ENCODE peak calls at places on chromosomes 12 and 14, in seven cellular contexts. One of them, this sample, is unnamed.

GRCh38 chr14:96797943-96798349 is 764 bp downstream of the VRK1 start:
- DNase-seq in AG04450: no peak
- DNase-seq in brain microvascular endothelial cell: no peak
- DNase-seq in CD4-positive, alpha-beta T cell: no peak
- DNase-seq in suprapubic skin: no peak
- DNase-seq in thoracic aorta: no peak
- DNase-seq in dorsolateral prefrontal cortex: no peak
- DNase-seq in this sample: no peak

GRCh38 chr12:108884116-108885012 is 4.5 kb downstream of the DAO start:
- DNase-seq in AG04450: no peak
- DNase-seq in brain microvascular endothelial cell: peak
- DNase-seq in CD4-positive, alpha-beta T cell: peak
- DNase-seq in suprapubic skin: no peak
- DNase-seq in thoracic aorta: no peak
- DNase-seq in dorsolateral prefrontal cortex: peak
- DNase-seq in this sample: peak

GRCh38 chr12:88419794-88420193 is 160.5 kb downstream of the KITLG start:
- DNase-seq in AG04450: no peak
- DNase-seq in brain microvascular endothelial cell: peak
- DNase-seq in CD4-positive, alpha-beta T cell: no peak
- DNase-seq in suprapubic skin: no peak
- DNase-seq in thoracic aorta: no peak
- DNase-seq in dorsolateral prefrontal cortex: no peak
- DNase-seq in this sample: no peak

GRCh38 chr14:59819446-59820088 is 51.0 kb downstream of the RTN1 start:
- DNase-seq in AG04450: no peak
- DNase-seq in brain microvascular endothelial cell: no peak
- DNase-seq in CD4-positive, alpha-beta T cell: no peak
- DNase-seq in suprapubic skin: no peak
- DNase-seq in thoracic aorta: no peak
- DNase-seq in dorsolateral prefrontal cortex: no peak
- DNase-seq in this sample: peak

GRCh38 chr12:121786441-121786825 is 7.1 kb downstream of the RHOF start:
- DNase-seq in AG04450: peak
- DNase-seq in brain microvascular endothelial cell: peak
- DNase-seq in CD4-positive, alpha-beta T cell: no peak
- DNase-seq in suprapubic skin: no peak
- DNase-seq in thoracic aorta: no peak
- DNase-seq in dorsolateral prefrontal cortex: no peak
- DNase-seq in this sample: peak

GRCh38 chr12:56521209-56521589 is 421 bp upstream of the RBMS2 start:
- DNase-seq in AG04450: no peak
- DNase-seq in brain microvascular endothelial cell: no peak
- DNase-seq in CD4-positive, alpha-beta T cell: no peak
- DNase-seq in suprapubic skin: no peak
- DNase-seq in thoracic aorta: no peak
- DNase-seq in dorsolateral prefrontal cortex: no peak
- DNase-seq in this sample: peak

GRCh38 chr12:109531411-109531810 is 41.9 kb downstream of the MMAB start:
- DNase-seq in AG04450: no peak
- DNase-seq in brain microvascular endothelial cell: no peak
- DNase-seq in CD4-positive, alpha-beta T cell: no peak
- DNase-seq in suprapubic skin: no peak
- DNase-seq in thoracic aorta: no peak
- DNase-seq in dorsolateral prefrontal cortex: no peak
- DNase-seq in this sample: no peak

GRCh38 chr12:92987362-92987761 is 58.3 kb upstream of the EEA1 start:
- DNase-seq in AG04450: peak
- DNase-seq in brain microvascular endothelial cell: peak
- DNase-seq in CD4-positive, alpha-beta T cell: no peak
- DNase-seq in suprapubic skin: no peak
- DNase-seq in thoracic aorta: no peak
- DNase-seq in dorsolateral prefrontal cortex: no peak
- DNase-seq in this sample: no peak

GRCh38 chr14:100018482-100018881 is 46.7 kb upstream of the EVL start:
- DNase-seq in AG04450: no peak
- DNase-seq in brain microvascular endothelial cell: no peak
- DNase-seq in CD4-positive, alpha-beta T cell: no peak
- DNase-seq in suprapubic skin: no peak
- DNase-seq in thoracic aorta: no peak
- DNase-seq in dorsolateral prefrontal cortex: no peak
- DNase-seq in this sample: no peak

GRCh38 chr14:59931237-59931636 is 11.3 kb downstream of the LRRC9 start:
- DNase-seq in AG04450: no peak
- DNase-seq in brain microvascular endothelial cell: no peak
- DNase-seq in CD4-positive, alpha-beta T cell: no peak
- DNase-seq in suprapubic skin: no peak
- DNase-seq in thoracic aorta: no peak
- DNase-seq in dorsolateral prefrontal cortex: no peak
- DNase-seq in this sample: no peak

GRCh38 chr14:94380225-94381148 is 7.9 kb downstream of the SERPINA1 start:
- DNase-seq in AG04450: no peak
- DNase-seq in brain microvascular endothelial cell: no peak
- DNase-seq in CD4-positive, alpha-beta T cell: no peak
- DNase-seq in suprapubic skin: no peak
- DNase-seq in thoracic aorta: no peak
- DNase-seq in dorsolateral prefrontal cortex: no peak
- DNase-seq in this sample: no peak

GRCh38 chr12:108839011-108839889 is 18.1 kb downstream of the SSH1 start:
- DNase-seq in AG04450: no peak
- DNase-seq in brain microvascular endothelial cell: no peak
- DNase-seq in CD4-positive, alpha-beta T cell: no peak
- DNase-seq in suprapubic skin: no peak
- DNase-seq in thoracic aorta: no peak
- DNase-seq in dorsolateral prefrontal cortex: no peak
- DNase-seq in this sample: peak

GRCh38 chr14:60647081-60647836 is 2.0 kb downstream of the SIX1 start:
- DNase-seq in AG04450: no peak
- DNase-seq in brain microvascular endothelial cell: peak
- DNase-seq in CD4-positive, alpha-beta T cell: no peak
- DNase-seq in suprapubic skin: no peak
- DNase-seq in thoracic aorta: no peak
- DNase-seq in dorsolateral prefrontal cortex: no peak
- DNase-seq in this sample: no peak

GRCh38 chr12:95304673-95305198 is 87.1 kb downstream of the VEZT start:
- DNase-seq in AG04450: no peak
- DNase-seq in brain microvascular endothelial cell: no peak
- DNase-seq in CD4-positive, alpha-beta T cell: no peak
- DNase-seq in suprapubic skin: no peak
- DNase-seq in thoracic aorta: no peak
- DNase-seq in dorsolateral prefrontal cortex: no peak
- DNase-seq in this sample: no peak

GRCh38 chr12:52285172-52285745 is 6.1 kb downstream of the KRT81 start:
- DNase-seq in AG04450: no peak
- DNase-seq in brain microvascular endothelial cell: no peak
- DNase-seq in CD4-positive, alpha-beta T cell: no peak
- DNase-seq in suprapubic skin: no peak
- DNase-seq in thoracic aorta: no peak
- DNase-seq in dorsolateral prefrontal cortex: no peak
- DNase-seq in this sample: no peak

GRCh38 chr14:68932219-68932618 is 46.9 kb downstream of the ACTN1 start:
- DNase-seq in AG04450: peak
- DNase-seq in brain microvascular endothelial cell: no peak
- DNase-seq in CD4-positive, alpha-beta T cell: no peak
- DNase-seq in suprapubic skin: no peak
- DNase-seq in thoracic aorta: no peak
- DNase-seq in dorsolateral prefrontal cortex: no peak
- DNase-seq in this sample: no peak

GRCh38 chr12:54004063-54004840 is 4.3 kb downstream of the HOXC9 start:
- DNase-seq in AG04450: no peak
- DNase-seq in brain microvascular endothelial cell: no peak
- DNase-seq in CD4-positive, alpha-beta T cell: no peak
- DNase-seq in suprapubic skin: no peak
- DNase-seq in thoracic aorta: no peak
- DNase-seq in dorsolateral prefrontal cortex: no peak
- DNase-seq in this sample: no peak

GRCh38 chr12:54006700-54007220 is 2.0 kb upstream of the HOXC8 start:
- DNase-seq in AG04450: no peak
- DNase-seq in brain microvascular endothelial cell: no peak
- DNase-seq in CD4-positive, alpha-beta T cell: no peak
- DNase-seq in suprapubic skin: no peak
- DNase-seq in thoracic aorta: no peak
- DNase-seq in dorsolateral prefrontal cortex: no peak
- DNase-seq in this sample: no peak

GRCh38 chr12:54004841-54005530 is 3.8 kb upstream of the HOXC8 start:
- DNase-seq in AG04450: no peak
- DNase-seq in brain microvascular endothelial cell: no peak
- DNase-seq in CD4-positive, alpha-beta T cell: no peak
- DNase-seq in suprapubic skin: no peak
- DNase-seq in thoracic aorta: no peak
- DNase-seq in dorsolateral prefrontal cortex: no peak
- DNase-seq in this sample: no peak

GRCh38 chr12:54005853-54006699 is 2.7 kb upstream of the HOXC8 start:
- DNase-seq in AG04450: peak
- DNase-seq in brain microvascular endothelial cell: peak
- DNase-seq in CD4-positive, alpha-beta T cell: peak
- DNase-seq in suprapubic skin: peak
- DNase-seq in thoracic aorta: peak
- DNase-seq in dorsolateral prefrontal cortex: peak
- DNase-seq in this sample: peak

GRCh38 chr12:54005531-54005852 is 3.3 kb upstream of the HOXC8 start:
- DNase-seq in AG04450: no peak
- DNase-seq in brain microvascular endothelial cell: no peak
- DNase-seq in CD4-positive, alpha-beta T cell: no peak
- DNase-seq in suprapubic skin: no peak
- DNase-seq in thoracic aorta: no peak
- DNase-seq in dorsolateral prefrontal cortex: no peak
- DNase-seq in this sample: no peak
- H3K27ac ChIP-seq in AG04450: no peak
- H3K27ac ChIP-seq in brain microvascular endothelial cell: no peak
- H3K27ac ChIP-seq in CD4-positive, alpha-beta T cell: no peak
- H3K27ac ChIP-seq in suprapubic skin: peak
- H3K27ac ChIP-seq in thoracic aorta: no peak
- H3K27ac ChIP-seq in dorsolateral prefrontal cortex: no peak
- H3K27ac ChIP-seq in this sample: no peak

GRCh38 chr12:75628916-75629315 is 117.5 kb upstream of the KRR1 start:
- DNase-seq in AG04450: no peak
- DNase-seq in brain microvascular endothelial cell: no peak
- DNase-seq in CD4-positive, alpha-beta T cell: no peak
- DNase-seq in suprapubic skin: no peak
- DNase-seq in thoracic aorta: no peak
- DNase-seq in dorsolateral prefrontal cortex: no peak
- DNase-seq in this sample: no peak

GRCh38 chr12:75622492-75622891 is 111.1 kb upstream of the KRR1 start:
- DNase-seq in AG04450: no peak
- DNase-seq in brain microvascular endothelial cell: no peak
- DNase-seq in CD4-positive, alpha-beta T cell: no peak
- DNase-seq in suprapubic skin: no peak
- DNase-seq in thoracic aorta: no peak
- DNase-seq in dorsolateral prefrontal cortex: no peak
- DNase-seq in this sample: no peak

GRCh38 chr12:75628511-75628910 is 117.1 kb upstream of the KRR1 start:
- DNase-seq in AG04450: no peak
- DNase-seq in brain microvascular endothelial cell: no peak
- DNase-seq in CD4-positive, alpha-beta T cell: no peak
- DNase-seq in suprapubic skin: no peak
- DNase-seq in thoracic aorta: no peak
- DNase-seq in dorsolateral prefrontal cortex: no peak
- DNase-seq in this sample: no peak

GRCh38 chr12:75623631-75624118 is 112.3 kb upstream of the KRR1 start:
- DNase-seq in AG04450: no peak
- DNase-seq in brain microvascular endothelial cell: peak
- DNase-seq in CD4-positive, alpha-beta T cell: no peak
- DNase-seq in suprapubic skin: no peak
- DNase-seq in thoracic aorta: no peak
- DNase-seq in dorsolateral prefrontal cortex: no peak
- DNase-seq in this sample: no peak
- TF ChIP-seq CTCF in AG04450: peak
- TF ChIP-seq CTCF in brain microvascular endothelial cell: peak
- TF ChIP-seq CTCF in CD4-positive, alpha-beta T cell: no peak
- TF ChIP-seq CTCF in suprapubic skin: no peak
- TF ChIP-seq CTCF in thoracic aorta: no peak
- TF ChIP-seq CTCF in dorsolateral prefrontal cortex: no peak
- TF ChIP-seq CTCF in this sample: no peak

DNA sequence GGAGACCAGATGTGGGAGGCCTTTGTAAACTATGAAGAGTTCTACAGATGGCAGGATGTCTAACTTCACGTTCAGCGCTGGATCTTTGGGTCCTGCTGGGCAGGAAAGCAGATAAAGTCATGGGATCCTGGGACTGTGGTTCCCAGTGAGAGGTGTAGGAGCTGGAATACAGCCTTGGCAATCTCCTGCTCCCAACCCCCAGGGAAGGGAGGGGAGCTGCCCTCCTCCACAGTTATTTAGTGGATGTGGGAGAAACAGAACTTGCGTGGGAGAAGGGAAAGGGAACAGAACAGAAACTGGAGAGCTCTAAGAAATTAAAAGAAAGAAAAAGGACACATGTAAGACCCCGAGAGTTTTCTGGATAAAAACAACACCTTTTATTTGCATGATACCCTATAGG is 37.0 kb downstream of the NUAK1 start:
- DNase-seq in AG04450: no peak
- DNase-seq in brain microvascular endothelial cell: no peak
- DNase-seq in CD4-positive, alpha-beta T cell: no peak
- DNase-seq in suprapubic skin: no peak
- DNase-seq in thoracic aorta: no peak
- DNase-seq in dorsolateral prefrontal cortex: no peak
- DNase-seq in this sample: no peak
- H3K27ac ChIP-seq in AG04450: no peak
- H3K27ac ChIP-seq in brain microvascular endothelial cell: no peak
- H3K27ac ChIP-seq in CD4-positive, alpha-beta T cell: no peak
- H3K27ac ChIP-seq in suprapubic skin: no peak
- H3K27ac ChIP-seq in thoracic aorta: peak
- H3K27ac ChIP-seq in dorsolateral prefrontal cortex: peak
- H3K27ac ChIP-seq in this sample: no peak

GRCh38 chr14:74488788-74489397 is 4.2 kb downstream of the NPC2 start:
- DNase-seq in AG04450: no peak
- DNase-seq in brain microvascular endothelial cell: no peak
- DNase-seq in CD4-positive, alpha-beta T cell: no peak
- DNase-seq in suprapubic skin: no peak
- DNase-seq in thoracic aorta: no peak
- DNase-seq in dorsolateral prefrontal cortex: no peak
- DNase-seq in this sample: no peak

GRCh38 chr14:74495356-74495755 is 1.8 kb downstream of the ISCA2 start:
- DNase-seq in AG04450: no peak
- DNase-seq in brain microvascular endothelial cell: no peak
- DNase-seq in CD4-positive, alpha-beta T cell: no peak
- DNase-seq in suprapubic skin: no peak
- DNase-seq in thoracic aorta: no peak
- DNase-seq in dorsolateral prefrontal cortex: no peak
- DNase-seq in this sample: no peak

GRCh38 chr14:74493343-74494261 is at the start of gene ISCA2:
- DNase-seq in AG04450: peak
- DNase-seq in brain microvascular endothelial cell: peak
- DNase-seq in CD4-positive, alpha-beta T cell: peak
- DNase-seq in suprapubic skin: peak
- DNase-seq in thoracic aorta: peak
- DNase-seq in dorsolateral prefrontal cortex: peak
- DNase-seq in this sample: peak

GRCh38 chr14:74492413-74493342 is at the start of gene NPC2:
- DNase-seq in AG04450: no peak
- DNase-seq in brain microvascular endothelial cell: no peak
- DNase-seq in CD4-positive, alpha-beta T cell: no peak
- DNase-seq in suprapubic skin: no peak
- DNase-seq in thoracic aorta: no peak
- DNase-seq in dorsolateral prefrontal cortex: no peak
- DNase-seq in this sample: no peak

DNA sequence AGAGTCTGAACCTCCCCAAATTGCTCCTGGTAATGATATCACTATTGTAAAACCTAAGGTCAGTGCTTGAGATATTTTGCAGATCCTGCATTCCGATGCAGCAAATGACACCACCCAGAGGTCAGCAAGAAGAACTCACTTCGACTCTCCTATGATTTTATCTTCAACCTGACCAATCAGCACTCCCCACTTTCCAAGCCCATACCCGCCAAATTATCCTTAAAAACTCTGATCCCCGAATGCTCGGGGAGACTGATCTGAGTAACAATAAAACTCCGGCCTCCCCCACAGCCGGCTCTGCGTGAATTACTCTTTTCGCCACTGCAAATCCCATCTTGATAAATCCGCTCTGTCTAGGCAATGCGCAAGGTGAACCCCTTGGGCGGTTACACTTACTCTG is 1.2 kb downstream of the NPC2 start:
- DNase-seq in AG04450: no peak
- DNase-seq in brain microvascular endothelial cell: no peak
- DNase-seq in CD4-positive, alpha-beta T cell: no peak
- DNase-seq in suprapubic skin: no peak
- DNase-seq in thoracic aorta: no peak
- DNase-seq in dorsolateral prefrontal cortex: no peak
- DNase-seq in this sample: no peak
- TF ChIP-seq CTCF in AG04450: peak
- TF ChIP-seq CTCF in brain microvascular endothelial cell: peak
- TF ChIP-seq CTCF in CD4-positive, alpha-beta T cell: no peak
- TF ChIP-seq CTCF in suprapubic skin: no peak
- TF ChIP-seq CTCF in thoracic aorta: peak
- TF ChIP-seq CTCF in dorsolateral prefrontal cortex: peak
- TF ChIP-seq CTCF in this sample: peak

This sample was measured in upper lobe of right lung.